ENCODE peak calls at places on chromosomes 11 and 22, in five cellular contexts. One of them, this sample, is unnamed.

GRCh38 chr11:27242591-27242990 is 120.4 kb downstream of the CCDC34 start:
- DNase-seq in mammary epithelial cell: peak
- DNase-seq in fibroblast of the aortic adventitia: peak
- DNase-seq in esophagus muscularis mucosa: no peak
- DNase-seq in GM12865: no peak
- DNase-seq in this sample: no peak

GRCh38 chr22:50179937-50180726 is 5.6 kb upstream of the TRABD start:
- DNase-seq in fibroblast of the aortic adventitia: no peak
- DNase-seq in mammary epithelial cell: no peak
- DNase-seq in esophagus muscularis mucosa: no peak
- DNase-seq in GM12865: no peak
- DNase-seq in this sample: no peak

GRCh38 chr11:45930031-45930794 is 7.8 kb downstream of the LARGE2 start:
- DNase-seq in mammary epithelial cell: peak
- DNase-seq in GM12865: peak
- DNase-seq in fibroblast of the aortic adventitia: no peak
- DNase-seq in esophagus muscularis mucosa: peak
- DNase-seq in this sample: peak

GRCh38 chr11:6431861-6432260 is 8.9 kb downstream of the HPX start:
- DNase-seq in GM12865: no peak
- DNase-seq in fibroblast of the aortic adventitia: peak
- DNase-seq in mammary epithelial cell: peak
- DNase-seq in esophagus muscularis mucosa: no peak
- DNase-seq in this sample: no peak

GRCh38 chr11:62143727-62144126 is 19.9 kb downstream of the INCENP start:
- DNase-seq in GM12865: no peak
- DNase-seq in mammary epithelial cell: no peak
- DNase-seq in esophagus muscularis mucosa: no peak
- DNase-seq in fibroblast of the aortic adventitia: no peak
- DNase-seq in this sample: no peak

GRCh38 chr11:11318961-11319360 is 34.1 kb downstream of the CSNK2A3 start:
- DNase-seq in fibroblast of the aortic adventitia: no peak
- DNase-seq in esophagus muscularis mucosa: no peak
- DNase-seq in mammary epithelial cell: no peak
- DNase-seq in GM12865: peak
- DNase-seq in this sample: no peak

GRCh38 chr11:74925281-74925680 is 23.6 kb downstream of the XRRA1 start:
- DNase-seq in GM12865: no peak
- DNase-seq in esophagus muscularis mucosa: no peak
- DNase-seq in mammary epithelial cell: no peak
- DNase-seq in fibroblast of the aortic adventitia: peak
- DNase-seq in this sample: no peak

GRCh38 chr11:60791534-60791933 is 6.4 kb downstream of the MS4A10 start:
- DNase-seq in esophagus muscularis mucosa: no peak
- DNase-seq in mammary epithelial cell: no peak
- DNase-seq in GM12865: no peak
- DNase-seq in fibroblast of the aortic adventitia: no peak
- DNase-seq in this sample: no peak

GRCh38 chr22:29115682-29116313 is 43.0 kb downstream of the KREMEN1 start:
- DNase-seq in mammary epithelial cell: no peak
- DNase-seq in esophagus muscularis mucosa: no peak
- DNase-seq in GM12865: no peak
- DNase-seq in fibroblast of the aortic adventitia: peak
- DNase-seq in this sample: no peak

GRCh38 chr11:130480166-130480565 is 31.7 kb downstream of the ADAMTS15 start:
- DNase-seq in fibroblast of the aortic adventitia: peak
- DNase-seq in mammary epithelial cell: no peak
- DNase-seq in GM12865: no peak
- DNase-seq in esophagus muscularis mucosa: no peak
- DNase-seq in this sample: no peak

GRCh38 chr11:65851083-65851579 is 6.8 kb downstream of the CFL1 start:
- DNase-seq in mammary epithelial cell: no peak
- DNase-seq in esophagus muscularis mucosa: no peak
- DNase-seq in GM12865: peak
- DNase-seq in fibroblast of the aortic adventitia: no peak
- DNase-seq in this sample: peak
- TF ChIP-seq CTCF in mammary epithelial cell: peak
- TF ChIP-seq CTCF in esophagus muscularis mucosa: no peak
- TF ChIP-seq CTCF in GM12865: peak
- TF ChIP-seq CTCF in fibroblast of the aortic adventitia: peak
- TF ChIP-seq CTCF in this sample: no peak

DNA sequence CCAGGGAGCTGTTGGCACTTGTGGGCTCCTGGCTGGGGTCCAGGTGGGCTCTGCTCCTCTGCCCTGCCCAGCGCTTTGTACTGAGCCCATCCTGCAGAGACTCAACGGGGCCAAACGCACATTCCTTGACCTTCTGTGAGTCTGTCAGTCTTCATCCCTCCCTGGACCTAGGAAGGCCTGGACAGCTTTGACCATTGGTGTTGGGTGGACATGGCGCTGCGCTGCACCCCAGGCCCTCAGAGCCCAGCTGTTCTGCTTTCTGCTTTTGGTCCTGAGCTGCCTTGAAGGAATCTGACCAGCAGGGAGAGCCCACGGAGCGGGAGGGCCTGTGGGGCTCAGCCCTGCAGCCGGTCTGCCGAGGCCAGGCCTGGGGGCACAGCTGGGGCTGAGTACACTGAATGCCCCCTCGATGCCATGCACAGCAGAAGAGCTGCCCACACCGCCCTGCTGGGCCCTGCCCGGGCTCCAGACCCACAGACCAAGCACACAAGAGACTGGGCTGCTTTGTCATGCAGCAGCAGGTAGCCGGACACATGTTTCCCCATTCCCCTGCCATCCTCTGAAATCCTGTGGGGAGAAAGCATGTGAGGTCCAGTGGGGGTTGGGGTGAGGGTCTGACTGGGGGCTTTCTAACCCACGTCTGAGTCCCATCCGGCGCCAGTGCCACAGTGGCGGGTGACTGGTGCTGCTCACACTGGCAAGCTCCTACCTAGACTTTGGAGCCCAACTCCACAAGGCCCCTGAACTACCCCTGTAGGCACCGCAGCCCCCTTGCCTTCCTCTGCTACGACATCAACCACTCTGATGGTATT is 24.1 kb upstream of the CCDC188 start:
- DNase-seq in mammary epithelial cell: no peak
- DNase-seq in esophagus muscularis mucosa: no peak
- DNase-seq in GM12865: peak
- DNase-seq in fibroblast of the aortic adventitia: peak
- DNase-seq in this sample: no peak
- TF ChIP-seq CTCF in mammary epithelial cell: no peak
- TF ChIP-seq CTCF in esophagus muscularis mucosa: peak
- TF ChIP-seq CTCF in GM12865: no peak
- TF ChIP-seq CTCF in fibroblast of the aortic adventitia: peak
- TF ChIP-seq CTCF in this sample: no peak

GRCh38 chr11:115453693-115454092 is 50.5 kb downstream of the CADM1 start:
- DNase-seq in fibroblast of the aortic adventitia: no peak
- DNase-seq in esophagus muscularis mucosa: no peak
- DNase-seq in GM12865: no peak
- DNase-seq in mammary epithelial cell: no peak
- DNase-seq in this sample: no peak
- TF ChIP-seq CTCF in fibroblast of the aortic adventitia: no peak
- TF ChIP-seq CTCF in esophagus muscularis mucosa: no peak
- TF ChIP-seq CTCF in GM12865: no peak
- TF ChIP-seq CTCF in mammary epithelial cell: no peak
- TF ChIP-seq CTCF in this sample: no peak

GRCh38 chr11:43812471-43812870 is 68.2 kb upstream of the ALKBH3 start:
- DNase-seq in fibroblast of the aortic adventitia: no peak
- DNase-seq in mammary epithelial cell: no peak
- DNase-seq in esophagus muscularis mucosa: no peak
- DNase-seq in GM12865: no peak
- DNase-seq in this sample: no peak

GRCh38 chr11:43806976-43807375 is 73.7 kb upstream of the ALKBH3 start:
- DNase-seq in esophagus muscularis mucosa: no peak
- DNase-seq in GM12865: no peak
- DNase-seq in mammary epithelial cell: no peak
- DNase-seq in fibroblast of the aortic adventitia: no peak
- DNase-seq in this sample: no peak

GRCh38 chr11:43810929-43811596 is 69.6 kb upstream of the ALKBH3 start:
- DNase-seq in esophagus muscularis mucosa: no peak
- DNase-seq in fibroblast of the aortic adventitia: peak
- DNase-seq in GM12865: no peak
- DNase-seq in mammary epithelial cell: no peak
- DNase-seq in this sample: no peak
- TF ChIP-seq CTCF in esophagus muscularis mucosa: no peak
- TF ChIP-seq CTCF in fibroblast of the aortic adventitia: peak
- TF ChIP-seq CTCF in GM12865: no peak
- TF ChIP-seq CTCF in mammary epithelial cell: no peak
- TF ChIP-seq CTCF in this sample: no peak

GRCh38 chr11:88164806-88165205 is 10.4 kb downstream of the RAB38 start:
- DNase-seq in GM12865: no peak
- DNase-seq in mammary epithelial cell: no peak
- DNase-seq in fibroblast of the aortic adventitia: no peak
- DNase-seq in esophagus muscularis mucosa: no peak
- DNase-seq in this sample: no peak
- TF ChIP-seq CTCF in GM12865: no peak
- TF ChIP-seq CTCF in mammary epithelial cell: no peak
- TF ChIP-seq CTCF in fibroblast of the aortic adventitia: no peak
- TF ChIP-seq CTCF in esophagus muscularis mucosa: no peak
- TF ChIP-seq CTCF in this sample: no peak

DNA sequence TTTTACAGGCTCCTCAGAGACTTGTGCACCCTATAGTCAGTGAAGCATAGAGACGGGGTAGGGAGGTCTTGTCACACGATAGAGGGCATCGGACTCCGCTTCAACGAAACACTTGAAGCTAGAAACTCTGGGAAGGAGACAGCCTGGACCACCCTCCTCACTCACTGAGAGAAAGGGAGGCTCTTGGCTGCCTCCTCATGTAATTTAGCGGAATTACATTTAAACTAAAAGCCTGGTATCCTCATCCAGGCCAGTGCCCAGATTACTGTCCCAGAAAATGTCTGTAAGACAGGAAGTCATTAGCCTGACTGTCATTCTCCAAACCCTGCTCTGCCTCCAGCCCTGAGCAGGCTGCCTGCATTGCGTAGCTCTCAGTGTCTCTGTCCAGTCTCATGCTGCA is 36.0 kb downstream of the TTLL1 start:
- DNase-seq in mammary epithelial cell: no peak
- DNase-seq in esophagus muscularis mucosa: no peak
- DNase-seq in GM12865: no peak
- DNase-seq in fibroblast of the aortic adventitia: no peak
- DNase-seq in this sample: no peak
- TF ChIP-seq CTCF in mammary epithelial cell: no peak
- TF ChIP-seq CTCF in esophagus muscularis mucosa: no peak
- TF ChIP-seq CTCF in GM12865: peak
- TF ChIP-seq CTCF in fibroblast of the aortic adventitia: no peak
- TF ChIP-seq CTCF in this sample: no peak

GRCh38 chr11:120746836-120747609 is 235.5 kb downstream of the GRIK4 start:
- DNase-seq in GM12865: peak
- DNase-seq in mammary epithelial cell: peak
- DNase-seq in esophagus muscularis mucosa: no peak
- DNase-seq in fibroblast of the aortic adventitia: no peak
- DNase-seq in this sample: no peak

GRCh38 chr11:120747801-120748484 is 236.4 kb downstream of the GRIK4 start:
- DNase-seq in fibroblast of the aortic adventitia: no peak
- DNase-seq in GM12865: no peak
- DNase-seq in mammary epithelial cell: no peak
- DNase-seq in esophagus muscularis mucosa: peak
- DNase-seq in this sample: no peak

GRCh38 chr11:120740424-120740823 is 228.9 kb downstream of the GRIK4 start:
- DNase-seq in fibroblast of the aortic adventitia: no peak
- DNase-seq in mammary epithelial cell: no peak
- DNase-seq in esophagus muscularis mucosa: no peak
- DNase-seq in GM12865: no peak
- DNase-seq in this sample: no peak

GRCh38 chr11:120746395-120746794 is 234.8 kb downstream of the GRIK4 start:
- DNase-seq in GM12865: no peak
- DNase-seq in mammary epithelial cell: no peak
- DNase-seq in fibroblast of the aortic adventitia: no peak
- DNase-seq in esophagus muscularis mucosa: peak
- DNase-seq in this sample: no peak

GRCh38 chr11:120744016-120744994 is 232.8 kb downstream of the GRIK4 start:
- DNase-seq in mammary epithelial cell: no peak
- DNase-seq in GM12865: no peak
- DNase-seq in esophagus muscularis mucosa: peak
- DNase-seq in fibroblast of the aortic adventitia: no peak
- DNase-seq in this sample: no peak
- TF ChIP-seq CTCF in mammary epithelial cell: no peak
- TF ChIP-seq CTCF in GM12865: no peak
- TF ChIP-seq CTCF in esophagus muscularis mucosa: no peak
- TF ChIP-seq CTCF in fibroblast of the aortic adventitia: peak
- TF ChIP-seq CTCF in this sample: no peak